ENCODE peak calls at places on chromosomes 7 and 10, in nine cellular contexts. Q is activated effector memory CD4-positive, alpha-beta T cell treated with Interleukin-2 at 50 U/mL for 16 hours; H is NCI-H2081; G is activated naive CD8-positive, alpha-beta T cell treated with anti-CD3 and anti-CD28 coated beads, Interleukin-2, amount 10 ng/mL, durations not matched to agents 7 days and 5 days; D is activated CD8-positive, alpha-beta memory T cell treated with anti-CD3 and anti-CD28 coated beads for 48 hours; O is HuH-7.5; K is colonic mucosa; J is CD4-positive, alpha-beta T cell; X is NCI-H1436. R is an unnamed sample.

GRCh38 chr10:127715782-127716378 is 21.1 kb upstream of the FOXI2 start:
- DNase-seq in K (no peak), X (peak), H (no peak), J (no peak), Q (no peak), O (no peak), G (no peak), D (no peak), R (no peak)

GRCh38 chr7:157394246-157395191 is 57.7 kb downstream of the DNAJB6 start:
- DNase-seq in D (no peak), O (no peak), X (no peak), K (no peak), H (no peak), Q (no peak), J (no peak), G (no peak), R (no peak)

GRCh38 chr7:18607025-18607424 is 111.5 kb downstream of the HDAC9 start:
- DNase-seq in D (no peak), Q (no peak), G (no peak), H (no peak), K (no peak), X (no peak), J (no peak), O (no peak), R (no peak)

GRCh38 chr10:9305018-9305655 is 1250.6 kb downstream of the GATA3 start:
- DNase-seq in X (no peak), J (no peak), G (no peak), O (no peak), D (no peak), Q (no peak), H (peak), K (no peak), R (no peak)

GRCh38 chr7:36291387-36292316 is 98.0 kb upstream of the ANLN start:
- DNase-seq in H (peak), D (peak), X (peak), K (peak), J (peak), O (peak), Q (peak), G (peak), R (peak)

GRCh38 chr7:142177869-142178268 is 66.4 kb downstream of the MGAM2 start:
- DNase-seq in K (no peak), D (no peak), X (no peak), G (no peak), O (no peak), J (no peak), Q (no peak), H (no peak), R (no peak)

GRCh38 chr10:124532106-124532641 is 70.6 kb downstream of the LHPP start:
- DNase-seq in D (no peak), G (no peak), H (peak), O (peak), X (no peak), J (no peak), K (no peak), Q (no peak), R (peak)

GRCh38 chr10:8312861-8313260 is 258.4 kb downstream of the GATA3 start:
- DNase-seq in J (no peak), Q (no peak), H (peak), D (no peak), G (no peak), K (no peak), X (no peak), O (no peak), R (no peak)

GRCh38 chr10:117240105-117240729 is 697 bp upstream of the SLC18A2 start:
- DNase-seq in X (no peak), G (no peak), D (no peak), K (no peak), J (no peak), O (no peak), H (no peak), Q (no peak), R (peak)

GRCh38 chr10:48478469-48478868 is 126.4 kb downstream of the ARHGAP22 start:
- DNase-seq in O (no peak), K (no peak), J (no peak), X (no peak), D (no peak), H (no peak), G (no peak), Q (no peak), R (no peak)

GRCh38 chr10:35372329-35372728 is 36.0 kb downstream of the CCNY start:
- DNase-seq in X (no peak), O (no peak), K (no peak), H (no peak), Q (no peak), D (no peak), J (no peak), G (no peak), R (no peak)

GRCh38 chr7:152590481-152590880 is 85.5 kb downstream of the XRCC2 start:
- DNase-seq in G (no peak), O (no peak), J (no peak), H (no peak), X (no peak), Q (no peak), D (no peak), K (no peak), R (no peak)

GRCh38 chr7:73988197-73988596 is 39.8 kb upstream of the ELN start:
- DNase-seq in O (no peak), G (no peak), Q (no peak), D (no peak), H (no peak), K (no peak), J (no peak), X (no peak), R (no peak)